ENCODE peak calls at places on chromosomes 12 and 14, in nine cellular contexts. One of them, this sample, is unnamed.

GRCh38 chr12:108622425-108622824 is 11.3 kb downstream of the SELPLG start:
- DNase-seq in LHCN-M2: no peak
- DNase-seq in activated T-helper 1 cell treated with anti-CD3 and anti-CD28 coated beads, Interleukin-2, amount 50 U/mL, for 16 hours: no peak
- DNase-seq in germinal center: no peak
- DNase-seq in caudate nucleus: no peak
- DNase-seq in activated T-cell treated with anti-CD3 and anti-CD28 coated beads for 24 hours: no peak
- DNase-seq in stimulated activated CD8-positive, alpha-beta memory T cell treated with anti-CD3 and anti-CD28 coated beads, Interleukin-4, amount 100 ng/mL, for 1 hour: no peak
- DNase-seq in AG04450: no peak
- DNase-seq in midbrain: no peak
- DNase-seq in this sample: no peak

GRCh38 chr14:79270361-79270760 is 940.9 kb downstream of the DIO2 start:
- DNase-seq in LHCN-M2: no peak
- DNase-seq in activated T-helper 1 cell treated with anti-CD3 and anti-CD28 coated beads, Interleukin-2, amount 50 U/mL, for 16 hours: no peak
- DNase-seq in germinal center: no peak
- DNase-seq in caudate nucleus: no peak
- DNase-seq in activated T-cell treated with anti-CD3 and anti-CD28 coated beads for 24 hours: no peak
- DNase-seq in stimulated activated CD8-positive, alpha-beta memory T cell treated with anti-CD3 and anti-CD28 coated beads, Interleukin-4, amount 100 ng/mL, for 1 hour: no peak
- DNase-seq in AG04450: no peak
- DNase-seq in midbrain: no peak
- DNase-seq in this sample: no peak

GRCh38 chr12:42286741-42287140 is 39.2 kb downstream of the ZCRB1 start:
- DNase-seq in LHCN-M2: no peak
- DNase-seq in activated T-helper 1 cell treated with anti-CD3 and anti-CD28 coated beads, Interleukin-2, amount 50 U/mL, for 16 hours: no peak
- DNase-seq in germinal center: no peak
- DNase-seq in caudate nucleus: no peak
- DNase-seq in activated T-cell treated with anti-CD3 and anti-CD28 coated beads for 24 hours: no peak
- DNase-seq in stimulated activated CD8-positive, alpha-beta memory T cell treated with anti-CD3 and anti-CD28 coated beads, Interleukin-4, amount 100 ng/mL, for 1 hour: no peak
- DNase-seq in AG04450: no peak
- DNase-seq in midbrain: no peak
- DNase-seq in this sample: no peak

GRCh38 chr12:8011331-8011730 is 21.2 kb upstream of the FOXJ2 start:
- DNase-seq in LHCN-M2: no peak
- DNase-seq in activated T-helper 1 cell treated with anti-CD3 and anti-CD28 coated beads, Interleukin-2, amount 50 U/mL, for 16 hours: no peak
- DNase-seq in germinal center: no peak
- DNase-seq in caudate nucleus: no peak
- DNase-seq in activated T-cell treated with anti-CD3 and anti-CD28 coated beads for 24 hours: no peak
- DNase-seq in stimulated activated CD8-positive, alpha-beta memory T cell treated with anti-CD3 and anti-CD28 coated beads, Interleukin-4, amount 100 ng/mL, for 1 hour: no peak
- DNase-seq in AG04450: no peak
- DNase-seq in midbrain: no peak
- DNase-seq in this sample: peak

GRCh38 chr12:132253698-132254480 is 75.5 kb downstream of the GALNT9 start:
- DNase-seq in LHCN-M2: no peak
- DNase-seq in activated T-helper 1 cell treated with anti-CD3 and anti-CD28 coated beads, Interleukin-2, amount 50 U/mL, for 16 hours: no peak
- DNase-seq in germinal center: no peak
- DNase-seq in caudate nucleus: no peak
- DNase-seq in activated T-cell treated with anti-CD3 and anti-CD28 coated beads for 24 hours: no peak
- DNase-seq in stimulated activated CD8-positive, alpha-beta memory T cell treated with anti-CD3 and anti-CD28 coated beads, Interleukin-4, amount 100 ng/mL, for 1 hour: no peak
- DNase-seq in AG04450: no peak
- DNase-seq in midbrain: no peak
- DNase-seq in this sample: no peak

GRCh38 chr12:29207120-29207519 is 58.0 kb downstream of the FAR2 start:
- DNase-seq in LHCN-M2: no peak
- DNase-seq in activated T-helper 1 cell treated with anti-CD3 and anti-CD28 coated beads, Interleukin-2, amount 50 U/mL, for 16 hours: no peak
- DNase-seq in germinal center: no peak
- DNase-seq in caudate nucleus: no peak
- DNase-seq in activated T-cell treated with anti-CD3 and anti-CD28 coated beads for 24 hours: no peak
- DNase-seq in stimulated activated CD8-positive, alpha-beta memory T cell treated with anti-CD3 and anti-CD28 coated beads, Interleukin-4, amount 100 ng/mL, for 1 hour: no peak
- DNase-seq in AG04450: no peak
- DNase-seq in midbrain: peak
- DNase-seq in this sample: no peak

GRCh38 chr12:113135178-113136127 is at the start of gene RASAL1:
- DNase-seq in LHCN-M2: no peak
- DNase-seq in activated T-helper 1 cell treated with anti-CD3 and anti-CD28 coated beads, Interleukin-2, amount 50 U/mL, for 16 hours: peak
- DNase-seq in germinal center: peak
- DNase-seq in caudate nucleus: peak
- DNase-seq in activated T-cell treated with anti-CD3 and anti-CD28 coated beads for 24 hours: peak
- DNase-seq in stimulated activated CD8-positive, alpha-beta memory T cell treated with anti-CD3 and anti-CD28 coated beads, Interleukin-4, amount 100 ng/mL, for 1 hour: no peak
- DNase-seq in AG04450: no peak
- DNase-seq in midbrain: peak
- DNase-seq in this sample: peak

GRCh38 chr14:32938719-32939253 is at the start of gene NPAS3:
- DNase-seq in LHCN-M2: no peak
- DNase-seq in activated T-helper 1 cell treated with anti-CD3 and anti-CD28 coated beads, Interleukin-2, amount 50 U/mL, for 16 hours: no peak
- DNase-seq in germinal center: no peak
- DNase-seq in caudate nucleus: no peak
- DNase-seq in activated T-cell treated with anti-CD3 and anti-CD28 coated beads for 24 hours: no peak
- DNase-seq in stimulated activated CD8-positive, alpha-beta memory T cell treated with anti-CD3 and anti-CD28 coated beads, Interleukin-4, amount 100 ng/mL, for 1 hour: no peak
- DNase-seq in AG04450: no peak
- DNase-seq in midbrain: peak
- DNase-seq in this sample: peak

GRCh38 chr14:70731447-70732239 is 77.7 kb downstream of the MAP3K9 start:
- DNase-seq in LHCN-M2: no peak
- DNase-seq in activated T-helper 1 cell treated with anti-CD3 and anti-CD28 coated beads, Interleukin-2, amount 50 U/mL, for 16 hours: no peak
- DNase-seq in germinal center: no peak
- DNase-seq in caudate nucleus: no peak
- DNase-seq in activated T-cell treated with anti-CD3 and anti-CD28 coated beads for 24 hours: no peak
- DNase-seq in stimulated activated CD8-positive, alpha-beta memory T cell treated with anti-CD3 and anti-CD28 coated beads, Interleukin-4, amount 100 ng/mL, for 1 hour: no peak
- DNase-seq in AG04450: no peak
- DNase-seq in midbrain: no peak
- DNase-seq in this sample: no peak

GRCh38 chr12:42978718-42979117 is 389.2 kb upstream of the PRICKLE1 start:
- DNase-seq in LHCN-M2: no peak
- DNase-seq in activated T-helper 1 cell treated with anti-CD3 and anti-CD28 coated beads, Interleukin-2, amount 50 U/mL, for 16 hours: no peak
- DNase-seq in germinal center: no peak
- DNase-seq in caudate nucleus: no peak
- DNase-seq in activated T-cell treated with anti-CD3 and anti-CD28 coated beads for 24 hours: no peak
- DNase-seq in stimulated activated CD8-positive, alpha-beta memory T cell treated with anti-CD3 and anti-CD28 coated beads, Interleukin-4, amount 100 ng/mL, for 1 hour: no peak
- DNase-seq in AG04450: no peak
- DNase-seq in midbrain: no peak
- DNase-seq in this sample: no peak